ENCODE peak calls at places on chromosome 20, in ten cellular contexts. L is AG09319, E is brain microvascular endothelial cell, H is lower lobe of right lung, A is heart left ventricle, T is lung, I is psoas muscle, V is AG10803, J is breast epithelium, X is cardiac fibroblast. C is an unnamed sample.

GRCh38 chr20:25209400-25209799 is 13.9 kb downstream of the ENTPD6 start:
- DNase-seq in A (no peak), T (no peak), I (no peak), V (no peak), J (no peak), H (no peak), E (no peak), X (no peak), L (no peak), C (no peak)

GRCh38 chr20:32439132-32439829 is 81.2 kb downstream of the ASXL1 start:
- DNase-seq in T (no peak), I (no peak), J (peak; percentile 13), E (peak; percentile 75), X (peak; percentile 54), H (no peak), A (no peak), V (peak; percentile 90), L (peak; percentile 16), C (no peak)

GRCh38 chr20:2693286-2693995 is 861 bp downstream of the EBF4 start:
- DNase-seq in X (no peak), E (no peak), L (no peak), J (no peak), H (no peak), A (no peak), T (no peak), I (no peak), V (no peak), C (peak; percentile 76)

GRCh38 chr20:31909253-31910070 is 39.0 kb downstream of the TTLL9 start:
- DNase-seq in V (no peak), I (no peak), L (no peak), X (no peak), T (no peak), H (no peak), J (no peak), A (no peak), E (no peak), C (no peak)

GRCh38 chr20:61898405-61898804 is 167.3 kb downstream of the TAF4 start:
- DNase-seq in J (no peak), A (peak; percentile 14), X (no peak), I (peak; percentile 19), T (no peak), V (no peak), L (no peak), H (peak; percentile 29), E (no peak), C (no peak)

GRCh38 chr20:10671850-10672578 is 1.8 kb downstream of the JAG1 start:
- DNase-seq in V (peak; percentile 40), H (peak; percentile 76), L (no peak), E (no peak), X (no peak), I (peak; percentile 89), T (peak; percentile 86), A (peak; percentile 89), J (peak; percentile 44), C (peak; percentile 51)

GRCh38 chr20:10433623-10434466 is at the start of gene MKKS:
- DNase-seq in E (peak; percentile 85), I (peak; percentile 96), V (peak; percentile 93), A (peak; percentile 96), L (peak; percentile 83), T (peak; percentile 92), J (peak; percentile 77), H (peak; percentile 94), X (peak; percentile 96), C (peak; percentile 83)

GRCh38 chr20:62688855-62689460 is 19.7 kb upstream of the NTSR1 start:
- DNase-seq in I (no peak), X (no peak), H (no peak), A (no peak), E (peak; percentile 5), V (no peak), J (peak; percentile 43), L (no peak), T (no peak), C (no peak)

GRCh38 chr20:20237093-20237959 is 130.6 kb upstream of the INSM1 start:
- DNase-seq in T (peak; percentile 43), X (peak; percentile 42), J (peak; percentile 26), H (no peak), E (peak; percentile 21), V (peak; percentile 29), L (no peak), I (peak; percentile 52), A (no peak), C (peak; percentile 71)

GRCh38 chr20:34703573-34704176 is 469 bp upstream of the TP53INP2 start:
- DNase-seq in H (peak; percentile 52), X (peak; percentile 44), E (peak; percentile 21), L (no peak), V (peak; percentile 7), I (no peak), J (peak; percentile 41), T (no peak), A (no peak), C (peak; percentile 37)

GRCh38 chr20:2652724-2653510 is 485 bp downstream of the NOP56 start:
- DNase-seq in I (no peak), T (no peak), H (peak; percentile 80), L (no peak), X (no peak), J (no peak), V (no peak), A (no peak), E (peak; percentile 2), C (peak; percentile 74)

GRCh38 chr20:22106308-22106938 is 401.0 kb downstream of the PAX1 start:
- DNase-seq in I (no peak), H (no peak), V (peak; percentile 65), L (no peak), T (no peak), E (peak; percentile 4), A (no peak), J (no peak), X (no peak), C (no peak)

DNA sequence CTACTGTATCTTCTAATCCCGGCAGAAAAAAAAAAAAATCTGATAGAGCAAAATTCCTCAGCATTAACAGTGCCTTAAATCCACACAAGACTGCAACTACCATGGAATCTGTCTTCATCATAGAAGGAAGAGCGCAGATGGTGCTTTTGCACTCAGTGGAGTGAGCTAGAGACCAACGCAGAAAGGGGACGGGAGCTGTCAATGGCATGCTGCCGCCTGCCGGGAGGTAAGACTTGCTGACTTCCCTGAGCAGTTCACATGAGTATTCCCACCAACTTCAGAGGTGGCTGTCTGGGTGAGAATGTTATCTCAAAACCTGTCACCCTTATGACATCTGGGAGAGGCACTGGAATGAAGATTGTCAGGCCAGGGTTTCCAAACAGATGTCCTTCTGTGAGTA is 35.6 kb downstream of the DZANK1 start:
- DNase-seq in A (no peak), V (no peak), E (no peak), L (no peak), I (no peak), H (no peak), X (peak; percentile 5), T (no peak), J (no peak), C (no peak)
- TF ChIP-seq CTCF in A (no peak), V (no peak), E (no peak), L (no peak), I (no peak), H (no peak), X (no peak), T (no peak), J (no peak), C (no peak)

GRCh38 chr20:63946986-63947637 is 9.1 kb downstream of the UCKL1 start:
- DNase-seq in V (no peak), H (no peak), I (peak; percentile 59), E (no peak), L (no peak), J (no peak), A (peak; percentile 63), X (no peak), T (no peak), C (no peak)

GRCh38 chr20:63945031-63945658 is 11.1 kb downstream of the UCKL1 start:
- DNase-seq in J (no peak), I (no peak), X (no peak), H (no peak), V (no peak), L (no peak), T (no peak), E (no peak), A (peak; percentile 49), C (no peak)

GRCh38 chr20:63950701-63951397 is 5.4 kb downstream of the UCKL1 start:
- DNase-seq in A (peak; percentile 69), E (no peak), I (no peak), J (no peak), L (no peak), V (no peak), H (no peak), T (no peak), X (no peak), C (no peak)

GRCh38 chr20:63945921-63946920 is 10.0 kb downstream of the UCKL1 start:
- DNase-seq in A (peak; percentile 60), I (peak; percentile 54), E (no peak), X (no peak), L (no peak), J (no peak), V (no peak), H (no peak), T (no peak), C (no peak)

GRCh38 chr20:63947638-63948456 is 8.4 kb downstream of the UCKL1 start:
- DNase-seq in T (no peak), H (peak; percentile 61), E (no peak), J (peak; percentile 63), I (no peak), V (no peak), L (no peak), X (no peak), A (peak; percentile 62), C (no peak)
- TF ChIP-seq CTCF in T (no peak), H (no peak), E (no peak), J (no peak), I (no peak), V (no peak), L (no peak), X (no peak), A (no peak), C (no peak)

GRCh38 chr20:760751-761417 is 7.4 kb downstream of the SLC52A3 start:
- DNase-seq in V (no peak), E (no peak), A (no peak), T (no peak), L (no peak), X (peak; percentile 18), I (no peak), J (no peak), H (peak; percentile 68), C (peak; percentile 85)
- TF ChIP-seq CTCF in V (peak; percentile 56), E (peak; percentile 75), A (peak; percentile 68), T (peak; percentile 44), L (peak; percentile 48), X (peak; percentile 83), I (peak; percentile 45), J (peak; percentile 31), H (peak; percentile 81), C (peak; percentile 77)

DNA sequence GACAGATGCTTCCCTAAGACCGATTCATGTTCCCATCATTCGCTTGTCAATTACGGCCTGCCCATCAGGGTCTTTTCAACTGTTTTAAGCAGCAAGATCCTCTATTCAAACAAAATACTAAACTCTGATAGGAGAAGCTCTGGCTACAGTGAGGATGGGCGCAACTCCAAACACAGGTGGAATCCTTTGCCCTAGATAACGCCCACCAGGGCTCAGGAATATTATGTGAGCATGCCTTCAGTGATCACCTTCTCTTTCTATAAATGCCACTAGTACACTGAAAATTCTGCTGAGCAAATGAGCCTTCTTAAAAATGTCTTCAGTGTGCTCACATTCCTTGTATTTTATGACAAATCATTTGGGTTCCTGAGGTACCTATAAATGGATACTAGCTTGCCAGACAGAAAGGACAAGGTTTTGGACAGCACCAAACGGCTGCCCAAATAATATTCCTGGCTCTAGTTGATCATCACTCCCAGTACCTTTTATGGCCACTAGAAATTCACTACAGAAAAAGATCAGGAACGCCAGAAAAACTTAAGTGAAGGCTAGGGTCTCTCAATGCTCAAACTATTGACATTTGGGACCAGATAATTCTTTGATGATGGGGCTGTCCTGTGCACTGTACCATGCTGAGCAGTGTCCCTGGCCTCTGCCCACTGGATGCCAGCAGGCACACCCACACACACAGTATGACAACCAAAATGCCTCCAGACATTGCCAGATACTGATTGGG is 13.1 kb downstream of the ZNF217 start:
- DNase-seq in I (no peak), T (peak; percentile 27), V (no peak), L (no peak), X (no peak), J (no peak), E (no peak), A (no peak), H (no peak), C (no peak)
- TF ChIP-seq CTCF in I (peak; percentile 18), T (no peak), V (peak; percentile 37), L (peak; percentile 4), X (peak; percentile 19), J (peak; percentile 38), E (peak; percentile 12), A (peak; percentile 9), H (no peak), C (no peak)